ENCODE peak calls at places on chromosome 16, in four cellular contexts. J, W, G and C are unnamed samples.

GRCh38 chr16:58418601-58419000 is 26.3 kb downstream of the GINS3 start:
- DNase-seq in J (peak), W (no peak), G (no peak), C (no peak)

GRCh38 chr16:27579086-27579980 is 29.4 kb downstream of the KATNIP start:
- DNase-seq in W (no peak), G (peak), J (no peak), C (no peak)

GRCh38 chr16:13335894-13336293 is 434.5 kb downstream of the SHISA9 start:
- DNase-seq in J (no peak), G (no peak), W (no peak), C (no peak)

GRCh38 chr16:47492428-47493357 is 31.6 kb downstream of the PHKB start:
- DNase-seq in G (peak), W (no peak), J (peak), C (no peak)

GRCh38 chr16:17369441-17369951 is 101.3 kb downstream of the XYLT1 start:
- DNase-seq in W (no peak), J (no peak), G (no peak), C (no peak)

GRCh38 chr16:88910284-88911147 is 44.1 kb upstream of the PABPN1L start:
- DNase-seq in G (no peak), J (no peak), W (no peak), C (no peak)

GRCh38 chr16:23222929-23223328 is 40.4 kb downstream of the SCNN1G start:
- DNase-seq in J (no peak), W (no peak), G (no peak), C (no peak)

GRCh38 chr16:56732832-56733231 is 2.9 kb downstream of the NUP93 start:
- DNase-seq in W (no peak), G (no peak), J (no peak), C (no peak)

GRCh38 chr16:67278773-67279295 is 498 bp upstream of the PLEKHG4 start:
- DNase-seq in W (peak), J (peak), G (no peak), C (peak)

GRCh38 chr16:80717611-80718010 is 86.8 kb downstream of the CDYL2 start:
- DNase-seq in J (no peak), W (no peak), G (no peak), C (no peak)

GRCh38 chr16:1278456-1278855 is 22.6 kb downstream of the TPSD1 start:
- DNase-seq in G (no peak), W (no peak), J (no peak), C (no peak)

GRCh38 chr16:77043076-77043475 is 147.9 kb upstream of the MON1B start:
- DNase-seq in G (no peak), J (no peak), W (no peak), C (peak)

GRCh38 chr16:48812856-48813255 is 202.9 kb upstream of the N4BP1 start:
- DNase-seq in W (no peak), G (no peak), J (no peak), C (no peak)

GRCh38 chr16:15723808-15724207 is 73.8 kb downstream of the NDE1 start:
- DNase-seq in J (no peak), W (no peak), G (no peak), C (no peak)

GRCh38 chr16:66193543-66194229 is 172.8 kb upstream of the CDH5 start:
- DNase-seq in J (no peak), G (no peak), W (peak), C (no peak)

GRCh38 chr16:57500578-57501111 is 14.4 kb upstream of the DOK4 start:
- DNase-seq in G (no peak), W (no peak), J (no peak), C (no peak)

GRCh38 chr16:11359370-11359769 is 14.1 kb downstream of the RMI2 start:
- DNase-seq in W (no peak), J (no peak), G (no peak), C (no peak)
- TF ChIP-seq MAFK in W (no peak), J (no peak), G (no peak), C (no peak)

DNA sequence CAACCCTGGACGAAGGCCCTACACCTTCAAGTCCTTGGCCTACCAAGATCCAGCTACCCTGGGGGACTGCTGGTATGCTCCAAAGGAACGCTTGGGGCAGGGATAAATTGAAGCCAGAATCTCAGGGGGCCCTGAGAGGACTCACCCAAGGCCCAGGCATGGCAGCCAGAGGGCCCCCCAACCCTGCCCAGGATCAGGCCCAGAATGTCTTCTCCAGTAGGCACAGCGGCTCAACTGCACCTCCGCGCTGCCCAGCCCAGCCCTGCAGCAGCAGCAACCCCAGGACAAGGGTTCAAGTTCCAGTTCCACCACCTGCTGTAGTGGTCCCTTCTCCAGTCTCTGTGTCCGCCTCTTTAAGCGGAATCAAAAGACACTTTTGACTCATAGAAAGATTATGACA is 2.2 kb downstream of the TFAP4 start:
- DNase-seq in G (no peak), W (no peak), J (no peak), C (no peak)
- TF ChIP-seq KDM1A in G (no peak), W (no peak), J (no peak), C (no peak)

GRCh38 chr16:75660726-75661302 is 13.2 kb downstream of the TERF2IP start:
- DNase-seq in G (no peak), W (no peak), J (no peak), C (no peak)
- TF ChIP-seq MAFK in G (no peak), W (no peak), J (no peak), C (no peak)

DNA sequence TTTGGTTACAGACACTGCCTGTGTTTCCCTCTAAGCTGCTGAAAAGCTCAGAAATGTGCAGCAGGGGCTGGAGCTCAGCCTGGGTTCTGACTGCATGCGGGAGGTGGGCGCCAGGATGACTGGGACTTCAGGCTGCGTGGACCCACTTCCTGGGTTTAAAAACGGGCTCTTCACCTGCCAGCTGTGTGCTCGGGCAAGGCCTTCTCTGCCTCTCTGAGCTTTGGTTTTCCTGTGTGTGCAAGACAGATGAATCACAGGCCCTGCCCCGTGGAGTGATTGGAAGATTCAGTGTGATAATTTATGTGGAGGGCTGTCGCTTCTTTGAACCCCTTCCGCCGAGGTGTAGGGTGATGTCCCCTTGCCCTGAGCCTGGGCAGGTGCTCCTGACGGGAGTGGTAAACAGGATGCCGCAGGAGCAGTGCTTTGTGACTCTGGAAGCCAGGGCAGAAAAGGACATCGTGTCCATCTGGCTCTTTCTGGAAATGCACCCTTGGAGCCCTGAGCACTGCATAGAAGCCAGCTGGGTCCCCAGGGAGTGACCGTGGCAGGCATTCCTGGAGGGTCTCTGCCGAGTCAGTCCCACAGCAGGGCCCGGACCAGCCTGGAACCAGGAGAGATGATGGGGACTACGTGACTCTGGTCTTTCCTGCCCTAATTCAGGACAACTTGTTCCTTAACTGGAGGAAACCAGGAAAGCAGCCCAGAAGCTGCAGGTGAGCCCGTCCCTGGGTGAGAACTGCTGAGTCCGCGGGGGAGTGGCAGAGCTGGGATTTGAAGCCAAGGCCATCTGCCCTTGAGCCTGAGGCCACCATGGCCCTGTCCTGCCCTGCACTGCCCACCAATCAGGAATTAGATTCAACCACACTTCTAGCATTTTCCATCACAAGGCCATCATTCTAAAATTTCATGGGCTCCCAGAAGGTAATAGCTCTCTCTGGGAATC is 28.5 kb upstream of the SLC7A5 start:
- DNase-seq in J (no peak), G (no peak), W (no peak), C (no peak)
- TF ChIP-seq KDM1A in J (no peak), G (no peak), W (no peak), C (no peak)

GRCh38 chr16:86307518-86307903 is 202.8 kb upstream of the FOXF1 start:
- DNase-seq in G (no peak), J (no peak), W (no peak), C (no peak)

GRCh38 chr16:86304868-86305267 is 205.5 kb upstream of the FOXF1 start:
- DNase-seq in J (no peak), G (no peak), W (no peak), C (no peak)

GRCh38 chr16:86305440-86305839 is 204.9 kb upstream of the FOXF1 start:
- DNase-seq in W (no peak), J (no peak), G (no peak), C (no peak)

GRCh38 chr16:86306811-86307517 is 203.4 kb upstream of the FOXF1 start:
- DNase-seq in J (no peak), W (no peak), G (no peak), C (no peak)

GRCh38 chr16:86306046-86306644 is 204.2 kb upstream of the FOXF1 start:
- DNase-seq in W (no peak), G (no peak), J (no peak), C (no peak)
- TF ChIP-seq MAFK in W (no peak), G (no peak), J (no peak), C (no peak)